ENCODE peak calls at places on chromosomes 16 and 17, in ten cellular contexts. A, R, N, F, C, O, B, I, V and K are unnamed samples.

GRCh38 chr16:3283525-3284447 is 495 bp downstream of the ZNF263 start:
- DNase-seq in A (no peak), R (no peak), N (no peak), F (no peak), C (no peak), O (peak), B (no peak), I (no peak), V (peak), K (no peak)

GRCh38 chr17:41835800-41836549 is at the start of gene NT5C3B:
- DNase-seq in A (peak), R (no peak), N (peak), F (peak), C (peak), O (peak), B (peak), I (peak), V (peak), K (no peak)

GRCh38 chr17:8574687-8575086 is 55.8 kb downstream of the MYH10 start:
- DNase-seq in A (no peak), R (no peak), N (no peak), F (no peak), C (no peak), O (no peak), B (no peak), I (no peak), V (no peak), K (no peak)

GRCh38 chr16:1495281-1496262 is 2.4 kb downstream of the TELO2 start:
- DNase-seq in A (no peak), R (no peak), N (peak), F (no peak), C (no peak), O (no peak), B (no peak), I (no peak), V (no peak), K (no peak)

GRCh38 chr16:23959069-23959800 is 123.5 kb downstream of the PRKCB start:
- DNase-seq in A (no peak), R (no peak), N (no peak), F (no peak), C (no peak), O (no peak), B (no peak), I (no peak), V (no peak), K (no peak)

GRCh38 chr17:4751925-4752324 is 12.2 kb upstream of the CXCL16 start:
- DNase-seq in A (no peak), R (no peak), N (no peak), F (no peak), C (no peak), O (no peak), B (no peak), I (no peak), V (no peak), K (no peak)

GRCh38 chr17:38510424-38511125 is 82.3 kb downstream of the ARHGAP23 start:
- DNase-seq in A (no peak), R (no peak), N (peak), F (no peak), C (no peak), O (peak), B (no peak), I (peak), V (peak), K (no peak)

GRCh38 chr17:41340934-41341861 is 9.4 kb downstream of the KRT33A start:
- DNase-seq in A (no peak), R (peak), N (no peak), F (peak), C (peak), O (no peak), B (no peak), I (no peak), V (no peak), K (no peak)

GRCh38 chr17:75693500-75694481 is 26.7 kb downstream of the SAP30BP start:
- DNase-seq in A (peak), R (no peak), N (peak), F (no peak), C (no peak), O (peak), B (peak), I (no peak), V (peak), K (peak)

GRCh38 chr17:69451416-69452394 is 37.2 kb downstream of the MAP2K6 start:
- DNase-seq in A (no peak), R (no peak), N (no peak), F (no peak), C (no peak), O (no peak), B (no peak), I (no peak), V (no peak), K (no peak)

GRCh38 chr17:76986318-76986717 is 118.1 kb downstream of the MGAT5B start:
- DNase-seq in A (no peak), R (no peak), N (no peak), F (no peak), C (no peak), O (no peak), B (no peak), I (no peak), V (no peak), K (no peak)

GRCh38 chr17:82283208-82283749 is 9.8 kb upstream of the CSNK1D start:
- DNase-seq in A (peak), R (no peak), N (no peak), F (no peak), C (no peak), O (no peak), B (no peak), I (no peak), V (peak), K (no peak)

GRCh38 chr17:49214665-49215360 is 4.3 kb downstream of the ABI3 start:
- DNase-seq in A (no peak), R (no peak), N (no peak), F (no peak), C (no peak), O (peak), B (no peak), I (peak), V (no peak), K (no peak)

GRCh38 chr16:50884066-50884860 is 142.4 kb downstream of the CYLD start:
- DNase-seq in A (no peak), R (no peak), N (no peak), F (no peak), C (no peak), O (no peak), B (no peak), I (no peak), V (peak), K (peak)

GRCh38 chr17:77919276-77919675 is 39.2 kb upstream of the TNRC6C start:
- DNase-seq in A (no peak), R (no peak), N (no peak), F (no peak), C (no peak), O (no peak), B (no peak), I (no peak), V (no peak), K (no peak)

GRCh38 chr17:64736804-64737492 is 74.8 kb upstream of the SMURF2 start:
- DNase-seq in A (no peak), R (peak), N (no peak), F (peak), C (peak), O (no peak), B (no peak), I (peak), V (peak), K (no peak)

GRCh38 chr17:41163828-41164227 is 3.3 kb upstream of the KRTAP4-4 start:
- DNase-seq in A (no peak), R (no peak), N (no peak), F (no peak), C (no peak), O (no peak), B (no peak), I (no peak), V (no peak), K (no peak)

GRCh38 chr16:49462989-49463371 is 89.4 kb downstream of the C16orf78 start:
- DNase-seq in A (no peak), R (no peak), N (no peak), F (no peak), C (no peak), O (no peak), B (no peak), I (peak), V (no peak), K (no peak)

GRCh38 chr17:79591014-79591590 is 19.7 kb downstream of the RBFOX3 start:
- DNase-seq in A (no peak), R (no peak), N (no peak), F (no peak), C (no peak), O (no peak), B (no peak), I (no peak), V (no peak), K (no peak)

GRCh38 chr16:2751577-2752034 is 832 bp upstream of the SRRM2 start:
- DNase-seq in A (peak), R (no peak), N (no peak), F (no peak), C (no peak), O (no peak), B (no peak), I (no peak), V (no peak), K (peak)

GRCh38 chr17:42403150-42403549 is 14.9 kb upstream of the STAT3 start:
- DNase-seq in A (no peak), R (no peak), N (no peak), F (no peak), C (no peak), O (no peak), B (no peak), I (peak), V (peak), K (no peak)

GRCh38 chr17:75643033-75644017 is 10.1 kb downstream of the SMIM5 start:
- DNase-seq in A (no peak), R (no peak), N (peak), F (no peak), C (no peak), O (no peak), B (no peak), I (peak), V (no peak), K (no peak)

DNA sequence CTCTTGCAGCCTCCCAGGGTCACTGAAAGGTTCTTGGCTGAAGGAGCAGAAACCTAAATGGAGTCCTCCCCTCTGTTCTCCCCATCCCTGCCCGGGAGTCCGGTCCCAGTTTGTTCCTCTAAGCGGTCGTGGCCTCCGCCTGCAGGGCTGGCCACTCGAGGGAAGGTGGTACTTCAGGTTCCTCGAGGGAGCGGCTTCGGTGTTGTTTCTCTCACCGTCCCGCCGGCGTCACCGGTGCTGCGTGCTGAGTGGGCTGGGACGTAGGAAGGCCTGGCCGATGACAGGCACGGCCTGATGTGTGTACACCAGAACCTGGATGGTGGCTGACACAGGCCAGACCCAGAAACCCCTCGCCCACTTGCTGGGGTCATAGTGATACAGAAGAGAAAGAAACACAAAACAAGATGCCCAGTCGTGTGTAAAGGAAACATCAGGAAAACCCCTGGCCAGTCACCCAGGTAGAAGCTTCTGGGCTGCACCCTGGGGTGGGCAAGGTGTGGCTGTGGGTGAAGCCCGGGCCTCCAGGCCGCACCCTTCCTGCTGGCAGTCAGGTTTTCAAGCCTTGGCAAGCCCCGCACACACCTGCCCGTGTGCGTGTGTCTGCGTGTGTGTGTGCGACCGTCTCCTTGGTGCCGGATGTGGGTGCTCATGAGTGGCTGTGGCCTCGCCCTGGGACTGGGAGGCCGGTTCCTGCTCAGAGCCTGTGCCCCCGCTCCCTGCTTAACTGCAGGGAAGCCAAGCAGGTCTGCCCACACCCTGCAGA is 52.0 kb downstream of the BAIAP2 start:
- DNase-seq in A (no peak), R (no peak), N (no peak), F (no peak), C (no peak), O (no peak), B (no peak), I (peak), V (no peak), K (no peak)
- H3K27ac ChIP-seq in A (no peak), R (no peak), N (no peak), F (no peak), C (no peak), O (no peak), B (no peak), I (no peak), V (no peak), K (no peak)

DNA sequence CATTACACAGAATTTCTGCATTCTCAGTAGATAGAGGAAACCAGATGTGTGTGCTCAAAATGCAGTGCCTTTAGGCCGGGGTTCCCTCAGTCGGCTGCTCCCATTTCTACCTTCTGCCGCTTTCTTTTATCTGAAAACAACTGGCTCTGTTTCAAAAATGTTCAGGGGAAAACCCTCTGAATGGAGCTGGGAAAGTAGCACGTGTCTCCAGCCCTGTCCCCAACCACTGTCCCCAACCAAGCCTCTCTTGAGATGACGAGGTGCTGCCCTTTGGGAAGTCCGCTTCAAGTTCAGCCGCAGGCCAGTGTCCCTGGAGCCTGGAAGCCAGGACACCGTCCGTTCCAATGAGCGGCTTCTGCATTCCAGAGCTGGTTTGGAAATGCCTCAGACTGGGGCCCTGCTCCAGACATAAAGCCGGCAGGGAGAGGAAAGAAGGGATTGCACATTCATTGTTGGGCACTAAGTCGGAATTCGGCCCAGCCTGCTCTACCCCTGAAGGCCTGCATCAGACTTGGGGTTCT is 111.2 kb downstream of the BANP start:
- DNase-seq in A (no peak), R (no peak), N (no peak), F (no peak), C (no peak), O (peak), B (no peak), I (no peak), V (no peak), K (no peak)
- H3K4me3 ChIP-seq in A (no peak), R (no peak), N (no peak), F (no peak), C (no peak), O (no peak), B (no peak), I (no peak), V (no peak), K (no peak)

GRCh38 chr16:4801051-4801961 is 1.1 kb downstream of the ROGDI start:
- DNase-seq in A (no peak), R (no peak), N (no peak), F (no peak), C (no peak), O (no peak), B (no peak), I (no peak), V (no peak), K (no peak)
- H3K27ac ChIP-seq in A (peak), R (peak), N (peak), F (peak), C (peak), O (peak), B (peak), I (peak), V (no peak), K (no peak)

GRCh38 chr16:86498155-86498651 is 12.1 kb upstream of the FOXF1 start:
- DNase-seq in A (no peak), R (no peak), N (no peak), F (no peak), C (no peak), O (no peak), B (no peak), I (no peak), V (no peak), K (no peak)

GRCh38 chr16:86498661-86499493 is 11.4 kb upstream of the FOXF1 start:
- DNase-seq in A (no peak), R (no peak), N (peak), F (no peak), C (no peak), O (no peak), B (no peak), I (no peak), V (no peak), K (no peak)

GRCh38 chr16:86496929-86497381 is 13.4 kb upstream of the FOXF1 start:
- DNase-seq in A (no peak), R (no peak), N (peak), F (no peak), C (no peak), O (no peak), B (no peak), I (no peak), V (no peak), K (no peak)

GRCh38 chr16:86496262-86496928 is 13.9 kb upstream of the FOXF1 start:
- DNase-seq in A (no peak), R (no peak), N (peak), F (no peak), C (no peak), O (no peak), B (no peak), I (no peak), V (no peak), K (no peak)

DNA sequence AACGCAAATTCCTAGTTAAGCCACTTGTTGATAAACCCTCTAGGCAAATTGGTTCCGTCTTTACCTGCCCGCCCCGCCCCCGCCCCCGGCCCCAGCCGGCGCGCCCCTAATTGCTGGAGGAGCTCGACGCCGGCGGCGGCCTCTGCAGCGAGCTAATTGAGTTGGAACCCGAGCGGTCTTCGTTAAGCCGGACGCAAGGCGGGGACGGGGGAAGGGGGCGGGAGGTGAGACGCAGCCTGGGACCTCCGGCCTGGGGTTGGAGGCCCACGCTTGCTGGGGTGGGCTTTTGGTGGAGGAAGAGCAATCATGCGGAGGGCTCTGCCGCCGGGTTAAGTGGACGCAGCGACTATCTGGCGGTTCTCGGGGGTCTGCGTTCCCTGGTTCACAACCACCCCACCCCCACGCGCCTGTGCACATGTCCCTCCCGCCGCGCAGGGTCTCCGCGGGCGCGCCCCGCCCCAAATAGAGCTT is 12.7 kb upstream of the FOXF1 start:
- DNase-seq in A (no peak), R (no peak), N (no peak), F (no peak), C (no peak), O (no peak), B (no peak), I (no peak), V (no peak), K (no peak)
- H3K4me3 ChIP-seq in A (no peak), R (no peak), N (peak), F (no peak), C (no peak), O (no peak), B (no peak), I (peak), V (no peak), K (no peak)

DNA sequence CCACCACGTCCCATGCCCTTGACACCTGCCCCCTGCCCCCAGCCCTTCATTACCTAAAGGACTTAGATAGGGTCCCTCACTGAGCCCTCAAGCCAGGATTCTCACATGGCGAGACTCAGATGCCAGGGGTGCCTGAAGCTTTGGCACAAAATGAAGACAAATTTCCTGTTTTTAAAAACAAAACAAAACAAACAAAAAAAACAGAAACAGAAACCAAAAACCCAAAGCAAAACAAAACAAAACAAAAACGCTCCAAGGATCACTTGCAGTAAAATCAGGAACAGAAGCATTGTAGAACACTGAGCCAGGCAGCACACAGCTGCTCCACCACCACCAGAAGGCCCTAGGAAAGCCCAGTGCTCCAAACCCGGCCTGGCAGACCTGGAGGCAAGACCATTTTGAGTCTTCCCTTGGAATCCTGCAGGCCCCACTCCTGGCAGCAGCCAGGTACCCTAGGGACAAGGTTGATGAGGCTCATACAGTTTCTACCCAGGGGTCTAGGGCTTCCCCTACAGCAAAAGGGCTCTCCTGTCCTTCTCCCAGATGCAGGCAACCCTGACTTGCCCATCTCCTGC is 20.8 kb downstream of the MYO18A start:
- DNase-seq in A (no peak), R (no peak), N (no peak), F (no peak), C (no peak), O (no peak), B (no peak), I (no peak), V (no peak), K (no peak)
- H3K27ac ChIP-seq in A (peak), R (no peak), N (peak), F (no peak), C (no peak), O (peak), B (peak), I (peak), V (no peak), K (no peak)

GRCh38 chr17:57782642-57783337 is 37.7 kb upstream of the CCDC182 start:
- DNase-seq in A (no peak), R (no peak), N (peak), F (no peak), C (no peak), O (no peak), B (no peak), I (no peak), V (no peak), K (no peak)
- H3K4me3 ChIP-seq in A (peak), R (peak), N (peak), F (no peak), C (no peak), O (no peak), B (no peak), I (peak), V (no peak), K (no peak)

GRCh38 chr16:9381399-9381798 is 290.0 kb downstream of the HAPSTR1 start:
- DNase-seq in A (no peak), R (no peak), N (no peak), F (no peak), C (no peak), O (no peak), B (no peak), I (no peak), V (no peak), K (no peak)
- H3K27ac ChIP-seq in A (no peak), R (no peak), N (no peak), F (no peak), C (no peak), O (no peak), B (no peak), I (no peak), V (no peak), K (no peak)

DNA sequence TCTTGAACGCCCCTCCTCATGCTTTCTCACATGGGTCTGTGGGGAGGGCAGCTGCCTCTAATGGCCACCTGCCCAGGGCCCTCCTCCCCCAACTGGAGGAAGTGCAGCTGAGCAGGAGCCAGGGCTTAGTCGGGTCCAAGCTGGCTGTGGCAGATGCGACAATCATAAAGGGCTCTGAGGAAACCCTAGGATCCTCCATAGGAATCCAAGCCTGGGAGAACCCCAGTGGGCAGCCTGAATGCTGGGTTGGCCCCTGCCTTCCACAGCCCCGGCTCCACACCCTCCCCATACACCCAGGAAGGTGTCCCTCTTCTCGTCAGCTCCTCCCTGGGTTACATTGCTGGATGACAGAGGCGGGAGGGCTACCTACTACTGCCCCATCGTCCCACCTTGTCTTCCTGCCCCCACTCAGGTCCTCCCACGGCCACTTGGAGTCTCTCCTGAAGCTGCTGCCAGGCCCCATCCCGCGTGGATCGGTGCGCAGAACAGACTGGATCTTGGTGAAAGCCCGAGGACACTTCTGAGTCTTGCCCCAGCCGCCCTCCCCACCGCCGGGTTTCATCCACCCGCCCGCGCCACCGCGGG is 15.6 kb upstream of the CBFB start:
- DNase-seq in A (no peak), R (no peak), N (no peak), F (no peak), C (no peak), O (no peak), B (no peak), I (no peak), V (peak), K (no peak)
- H3K4me3 ChIP-seq in A (peak), R (peak), N (peak), F (peak), C (peak), O (peak), B (peak), I (peak), V (peak), K (peak)